ENCODE peak calls at places on chromosomes 16 and 17, in seven cellular contexts. A is GM23338, J is HCT116, D is H1, M is K562, B is GM12878, X is endothelial cell of umbilical vein. O is an unnamed sample.

GRCh38 chr17:78412403-78412802 is 34.0 kb downstream of the PGS1 start:
- DNase-seq in D (no peak), J (no peak), A (peak), X (no peak), B (no peak), M (peak), O (no peak)

GRCh38 chr16:67389911-67390815 is 3.1 kb downstream of the TPPP3 start:
- DNase-seq in D (no peak), X (no peak), J (no peak), A (no peak), B (no peak), M (no peak), O (no peak)

GRCh38 chr16:30740364-30741251 is 7.6 kb upstream of the PHKG2 start:
- DNase-seq in M (peak), A (peak), J (peak), B (no peak), X (peak), D (no peak), O (no peak)

GRCh38 chr16:20916927-20917326 is 16.4 kb downstream of the LYRM1 start:
- DNase-seq in A (no peak), J (no peak), M (no peak), X (no peak), D (no peak), B (no peak), O (no peak)

GRCh38 chr17:57869599-57870282 is 19.9 kb upstream of the MRPS23 start:
- DNase-seq in D (no peak), M (no peak), A (no peak), J (no peak), X (no peak), B (no peak), O (no peak)

GRCh38 chr16:21159281-21159951 is 942 bp downstream of the LDAF1 start:
- DNase-seq in X (peak), B (no peak), A (peak), D (no peak), M (peak), J (no peak), O (no peak)

GRCh38 chr17:19756551-19756950 is 8.5 kb upstream of the ALDH3A1 start:
- DNase-seq in B (no peak), X (peak), D (no peak), J (no peak), M (no peak), A (no peak), O (no peak)

GRCh38 chr16:48503779-48504178 is 106.2 kb downstream of the N4BP1 start:
- DNase-seq in B (no peak), J (no peak), M (no peak), X (no peak), A (no peak), D (no peak), O (no peak)

GRCh38 chr17:67863624-67864247 is 38.4 kb downstream of the BPTF start:
- DNase-seq in A (no peak), M (no peak), X (no peak), B (no peak), J (no peak), D (no peak), O (no peak)

GRCh38 chr17:29237476-29238132 is 9.1 kb upstream of the CRYBA1 start:
- DNase-seq in B (no peak), A (no peak), M (no peak), J (peak), D (no peak), X (no peak), O (no peak)

GRCh38 chr17:77100009-77100408 is 40.8 kb upstream of the SEC14L1 start:
- DNase-seq in M (no peak), B (no peak), A (no peak), D (no peak), X (no peak), J (no peak), O (no peak)

GRCh38 chr16:4472880-4473279 is 1.5 kb downstream of the NMRAL1 start:
- DNase-seq in A (no peak), X (no peak), B (no peak), J (no peak), D (no peak), M (no peak), O (no peak)

GRCh38 chr17:74276561-74277009 is 2.6 kb downstream of the DNAI2 start:
- DNase-seq in X (no peak), M (no peak), A (no peak), J (no peak), B (no peak), D (no peak), O (no peak)

GRCh38 chr17:12985431-12986285 is 32.2 kb downstream of the ELAC2 start:
- DNase-seq in D (no peak), B (no peak), X (no peak), J (no peak), M (no peak), A (no peak), O (no peak)

GRCh38 chr17:309361-309888 is 43.2 kb downstream of the RPH3AL start:
- DNase-seq in A (peak), J (no peak), B (no peak), X (peak), D (peak), M (peak), O (no peak)

GRCh38 chr17:310111-311010 is 42.2 kb downstream of the RPH3AL start:
- DNase-seq in B (no peak), J (no peak), X (no peak), D (no peak), M (no peak), A (no peak), O (no peak)

GRCh38 chr17:313231-313630 is 39.4 kb downstream of the RPH3AL start:
- DNase-seq in A (no peak), D (no peak), X (no peak), M (no peak), B (no peak), J (no peak), O (no peak)

GRCh38 chr17:312476-313148 is 40.0 kb downstream of the RPH3AL start:
- DNase-seq in A (no peak), B (no peak), M (no peak), D (no peak), X (no peak), J (no peak), O (no peak)

GRCh38 chr17:311119-311848 is 41.3 kb downstream of the RPH3AL start:
- DNase-seq in B (no peak), M (no peak), A (peak), D (no peak), J (no peak), X (no peak), O (no peak)
- TF ChIP-seq POLR2AphosphoS5 in B (no peak), M (no peak), A (no peak), D (no peak), J (no peak), X (no peak), O (no peak)

DNA sequence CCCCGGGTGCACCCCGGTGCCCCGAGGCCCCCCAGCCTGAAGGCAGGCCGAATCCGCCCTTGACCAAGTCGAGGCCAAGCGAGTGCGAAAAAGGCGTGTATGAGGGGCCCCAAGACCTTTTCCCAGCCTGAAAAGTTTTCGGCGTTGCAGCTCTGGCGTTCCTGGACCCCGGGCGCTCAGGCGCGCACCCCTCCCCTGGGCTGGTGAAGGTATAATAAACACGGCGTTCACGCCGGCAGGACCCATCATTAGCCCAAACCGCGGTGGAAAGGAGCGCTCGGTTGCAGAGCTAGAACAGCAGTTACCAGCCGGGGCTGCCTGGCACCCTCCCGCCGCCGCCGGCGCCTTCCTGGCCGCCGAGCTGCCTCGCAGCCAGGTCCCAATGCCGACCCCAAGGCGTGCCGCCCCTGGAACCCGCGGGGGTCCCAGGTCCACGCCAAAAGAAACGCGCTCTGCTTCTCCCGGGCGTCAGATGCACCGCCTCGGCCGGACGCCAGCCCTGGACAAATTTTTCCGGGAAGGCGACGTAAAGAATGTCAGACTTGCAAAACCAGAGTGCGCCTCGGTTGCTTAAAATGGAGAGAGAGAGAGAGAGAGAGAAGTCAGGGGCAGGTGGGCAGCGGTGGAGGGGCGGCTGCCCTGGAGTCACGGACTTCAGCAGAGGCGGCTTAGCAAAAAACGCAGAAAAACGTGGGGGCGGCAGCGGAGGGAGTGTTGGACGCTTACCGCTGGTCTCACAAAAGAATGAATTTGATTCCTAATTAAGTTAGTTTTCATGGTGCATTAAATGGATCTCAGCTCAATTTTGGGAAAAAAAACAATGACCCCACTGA is 11.4 kb upstream of the FOXF1 start:
- DNase-seq in D (no peak), A (no peak), X (no peak), J (no peak), M (no peak), B (no peak), O (no peak)
- TF ChIP-seq EZH2 in D (peak), A (peak), X (peak), J (no peak), M (no peak), B (no peak), O (peak)

GRCh38 chr17:48270896-48271295 is 159.1 kb downstream of the SKAP1 start:
- DNase-seq in X (no peak), D (no peak), M (peak), B (no peak), J (no peak), A (no peak), O (no peak)
- TF ChIP-seq POLR2AphosphoS5 in X (no peak), D (no peak), M (no peak), B (no peak), J (no peak), A (no peak), O (no peak)

DNA sequence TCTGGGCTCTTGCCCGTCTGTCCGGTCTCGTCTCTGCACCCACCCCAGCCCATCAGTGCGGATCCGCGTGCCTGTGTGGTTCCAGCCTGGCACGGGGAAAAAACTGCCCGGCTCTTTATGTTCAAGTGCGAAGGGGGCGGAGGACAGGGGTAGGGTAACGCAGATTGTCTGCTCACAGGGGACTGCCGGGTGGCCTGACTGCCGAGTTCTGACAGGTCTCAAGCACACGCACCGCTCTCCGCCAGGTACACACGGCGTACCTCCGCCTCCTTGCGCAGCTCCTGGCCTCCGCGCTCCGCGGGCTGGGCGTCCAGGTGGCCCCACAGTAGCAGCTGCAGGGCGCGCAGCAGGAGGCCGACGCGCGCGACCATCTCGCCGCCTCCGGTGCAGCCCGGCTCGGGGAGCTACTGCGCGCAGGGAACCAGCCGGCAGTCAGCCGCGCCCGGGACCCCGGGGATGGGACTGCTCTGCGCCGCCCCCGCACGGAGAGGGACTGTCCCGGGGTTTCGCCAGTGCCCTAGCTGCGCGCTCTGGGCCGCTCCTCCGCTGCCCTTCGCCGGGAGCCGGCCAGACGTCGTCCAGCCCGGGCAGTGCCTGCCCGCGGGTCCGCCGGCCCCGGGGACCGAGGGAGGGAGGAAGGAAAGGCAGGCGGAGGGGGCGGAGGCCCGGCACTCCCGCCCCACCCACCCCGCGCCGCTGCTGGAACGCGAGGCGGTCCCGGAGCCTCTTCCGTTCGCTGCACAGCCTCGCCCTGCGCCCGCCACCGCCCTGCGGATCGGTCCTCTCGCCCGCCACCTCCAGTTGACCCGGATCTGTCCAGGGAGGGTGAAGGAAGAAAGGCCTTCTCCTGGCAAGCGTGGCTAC is at the start of gene MMP28:
- DNase-seq in M (peak), X (peak), D (no peak), J (no peak), A (peak), B (no peak), O (no peak)
- TF ChIP-seq EZH2 in M (peak), X (peak), D (no peak), J (no peak), A (peak), B (no peak), O (no peak)

DNA sequence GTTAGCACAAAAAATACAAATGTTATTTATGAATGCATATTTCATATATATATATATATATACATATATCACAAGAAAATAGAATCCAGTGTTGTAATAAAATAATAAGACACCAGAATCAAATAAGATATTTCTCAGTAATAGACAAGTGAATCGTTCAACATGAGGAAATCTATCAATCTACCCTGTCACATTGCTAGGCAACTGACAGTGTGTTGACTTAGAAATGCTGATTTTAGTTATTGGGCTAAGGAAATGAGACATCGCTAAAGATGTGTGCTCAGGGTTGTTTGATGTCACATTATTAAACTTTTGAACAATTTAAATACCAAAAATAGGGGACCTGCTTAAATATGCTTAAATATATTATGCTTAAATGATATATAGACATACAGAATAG is 49.9 kb upstream of the DNAH9 start:
- DNase-seq in M (no peak), A (no peak), X (no peak), D (no peak), J (no peak), B (no peak), O (no peak)
- TF ChIP-seq POLR2AphosphoS5 in M (no peak), A (no peak), X (no peak), D (no peak), J (no peak), B (no peak), O (no peak)

GRCh38 chr17:64130559-64131001 is 636 bp upstream of the ERN1 start:
- DNase-seq in B (peak), M (no peak), X (peak), J (no peak), A (no peak), D (no peak), O (no peak)

GRCh38 chr17:64129515-64129764 is 504 bp downstream of the ERN1 start:
- DNase-seq in M (no peak), A (peak), J (no peak), X (no peak), B (no peak), D (no peak), O (no peak)

GRCh38 chr17:64131606-64132270 is 1.8 kb upstream of the ERN1 start:
- DNase-seq in J (no peak), X (no peak), A (no peak), D (no peak), M (no peak), B (no peak), O (no peak)

GRCh38 chr17:64128787-64129514 is 993 bp downstream of the ERN1 start:
- DNase-seq in J (no peak), B (no peak), X (peak), A (peak), D (no peak), M (peak), O (no peak)

GRCh38 chr17:64129765-64130558 is at the start of gene ERN1:
- DNase-seq in B (peak), D (peak), A (peak), M (peak), X (peak), J (peak), O (no peak)
- TF ChIP-seq EZH2 in B (no peak), D (no peak), A (no peak), M (no peak), X (no peak), J (no peak), O (no peak)

DNA sequence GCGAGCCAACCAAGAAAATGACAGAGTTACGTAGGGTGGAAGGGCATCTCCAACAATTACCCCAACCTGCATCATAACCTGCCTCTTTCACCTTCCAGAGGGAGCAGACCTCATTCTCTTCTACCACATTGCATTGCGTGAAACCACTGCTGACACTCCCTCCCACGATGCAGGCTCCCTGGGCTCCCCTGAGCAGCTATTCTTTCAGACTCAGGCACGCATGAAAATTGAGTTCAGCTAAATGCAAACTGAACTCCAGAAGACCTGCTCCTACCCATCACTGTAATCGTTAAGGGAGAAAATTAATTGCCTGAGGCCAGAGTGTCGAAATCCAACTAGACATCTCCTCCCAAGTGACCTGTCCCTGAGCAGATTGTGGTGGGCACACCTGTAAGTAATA is 186.0 kb downstream of the GRIN2A start:
- DNase-seq in M (no peak), B (no peak), A (no peak), D (no peak), J (no peak), X (no peak), O (no peak)
- TF ChIP-seq POLR2AphosphoS5 in M (no peak), B (no peak), A (no peak), D (no peak), J (no peak), X (no peak), O (no peak)

GRCh38 chr17:36935681-36936454 is 1.4 kb upstream of the LHX1 start:
- DNase-seq in B (no peak), X (no peak), D (no peak), A (peak), J (no peak), M (no peak), O (no peak)

GRCh38 chr17:36934759-36935630 is 2.3 kb upstream of the LHX1 start:
- DNase-seq in M (no peak), J (no peak), D (no peak), A (peak), B (no peak), X (no peak), O (no peak)

GRCh38 chr17:36933174-36934143 is 3.8 kb upstream of the LHX1 start:
- DNase-seq in A (peak), M (no peak), D (no peak), X (no peak), J (no peak), B (no peak), O (no peak)

GRCh38 chr17:36932383-36933173 is 4.7 kb upstream of the LHX1 start:
- DNase-seq in A (no peak), X (no peak), D (no peak), M (no peak), J (no peak), B (no peak), O (no peak)

DNA sequence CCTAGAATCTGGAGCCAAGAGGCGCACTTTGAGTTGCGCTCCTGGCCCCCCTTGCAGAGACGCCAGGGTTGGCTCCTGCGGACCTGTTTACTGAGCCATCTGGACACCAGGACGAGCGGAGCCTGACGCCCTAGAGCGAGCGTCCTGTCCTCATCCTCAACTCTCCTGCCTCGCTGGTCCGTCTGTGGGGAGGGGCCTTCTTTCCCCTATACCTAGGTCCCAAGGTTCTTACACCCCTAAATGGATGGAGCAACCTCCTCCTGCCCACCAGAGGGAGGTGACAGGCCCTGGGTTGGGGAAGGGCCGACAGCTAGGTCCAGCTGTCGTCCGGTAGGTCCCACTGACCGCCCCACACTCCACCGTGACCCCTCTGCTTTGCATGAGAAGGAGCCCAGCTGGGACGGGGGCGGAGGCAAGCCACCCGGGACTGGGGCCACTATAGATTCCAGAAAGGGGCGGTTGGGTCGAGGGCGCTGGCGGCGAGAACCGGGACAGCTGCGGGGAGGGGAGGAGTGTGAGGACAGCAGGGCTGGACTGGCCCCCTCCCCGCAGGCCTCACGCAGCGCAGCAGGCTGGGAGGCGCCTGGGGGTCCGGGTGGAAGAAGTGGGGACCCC is 3.0 kb upstream of the LHX1 start:
- DNase-seq in X (no peak), J (no peak), A (peak), M (no peak), D (no peak), B (no peak), O (no peak)
- TF ChIP-seq EZH2 in X (peak), J (no peak), A (no peak), M (no peak), D (no peak), B (no peak), O (no peak)

DNA sequence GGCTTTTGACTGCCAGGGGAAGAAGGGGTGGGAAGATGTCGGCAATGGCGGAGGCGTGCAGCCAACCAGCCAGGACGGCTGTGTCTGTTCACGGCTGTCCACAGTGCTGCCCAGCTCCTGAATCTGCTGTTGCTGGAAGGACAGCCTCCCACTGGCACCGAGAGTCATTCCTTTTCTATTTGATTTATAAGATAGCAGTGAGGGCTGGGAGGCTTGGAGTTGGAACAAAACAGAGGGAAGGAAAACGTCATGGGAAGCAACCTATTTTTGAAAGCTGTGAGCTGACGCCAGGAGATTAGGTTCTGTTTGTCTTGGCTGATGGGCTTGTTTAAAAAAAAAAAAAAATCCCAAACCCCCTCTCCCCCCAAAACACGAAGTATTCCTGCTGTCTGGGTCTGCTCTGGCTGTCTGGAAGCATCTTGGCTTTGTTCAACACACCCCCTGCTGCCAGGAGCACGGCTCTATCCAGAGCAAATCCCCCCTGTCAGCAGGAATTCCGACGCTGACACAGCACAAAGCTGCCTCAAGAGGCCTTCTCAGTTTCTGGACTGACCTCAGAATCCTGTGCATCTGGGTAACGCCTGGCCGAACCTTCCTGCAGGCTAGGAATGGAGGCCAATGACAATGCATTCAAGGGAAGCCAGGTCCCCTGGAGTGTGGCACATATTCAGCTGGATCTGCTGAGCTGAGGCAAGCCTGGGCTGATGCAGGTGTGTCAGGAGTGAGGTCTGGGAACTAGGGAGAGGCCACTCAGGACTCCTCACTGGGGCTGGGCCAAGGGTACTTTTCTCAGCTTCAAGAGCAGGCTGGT is 41.0 kb upstream of the SREBF1 start:
- DNase-seq in A (peak), B (no peak), X (peak), M (no peak), D (no peak), J (no peak), O (no peak)
- TF ChIP-seq POLR2AphosphoS5 in A (no peak), B (no peak), X (peak), M (no peak), D (no peak), J (no peak), O (no peak)

O was measured in SK-N-MC.